ENCODE peak calls at places on chromosomes 16 and 17, in eight cellular contexts. Y is NCI-H1105, R is tibial nerve, Z is NCI-H526 treated with DMSO at 0.1 percent for 48 hours, I is GM04504, O is H54, P is fibroblast of mammary gland, H is NCI-H1930. T is an unnamed sample.

GRCh38 chr17:27569257-27569722 is 61.7 kb upstream of the LGALS9 start:
- DNase-seq in Y (no peak), R (no peak), Z (no peak), I (no peak), O (no peak), P (no peak), H (no peak), T (peak; percentile 43)

GRCh38 chr16:55280622-55281021 is 43.4 kb upstream of the IRX6 start:
- DNase-seq in Y (peak; percentile 52), R (no peak), Z (no peak), I (no peak), O (no peak), P (no peak), H (no peak), T (no peak)

GRCh38 chr16:74951206-74951605 is 33.7 kb downstream of the WDR59 start:
- DNase-seq in Y (no peak), R (no peak), Z (no peak), I (no peak), O (no peak), P (no peak), H (no peak), T (no peak)

GRCh38 chr16:87583453-87584131 is 18.7 kb upstream of the JPH3 start:
- DNase-seq in Y (no peak), R (no peak), Z (no peak), I (no peak), O (no peak), P (peak; percentile 85), H (no peak), T (no peak)

GRCh38 chr17:9444687-9445086 is 130.9 kb downstream of the STX8 start:
- DNase-seq in Y (no peak), R (no peak), Z (no peak), I (no peak), O (no peak), P (peak; percentile 29), H (no peak), T (no peak)

GRCh38 chr17:19753661-19754463 is 5.8 kb upstream of the ALDH3A1 start:
- DNase-seq in Y (peak; percentile 49), R (no peak), Z (peak; percentile 5), I (no peak), O (peak; percentile 79), P (no peak), H (peak; percentile 10), T (peak; percentile 73)

GRCh38 chr16:67847064-67847861 is at the start of gene CENPT:
- DNase-seq in Y (no peak), R (no peak), Z (no peak), I (no peak), O (peak; percentile 75), P (peak; percentile 36), H (no peak), T (peak; percentile 66)

GRCh38 chr16:53041196-53041977 is 11.3 kb downstream of the CHD9NB start:
- DNase-seq in Y (peak; percentile 5), R (peak; percentile 57), Z (peak; percentile 82), I (no peak), O (no peak), P (peak; percentile 69), H (no peak), T (no peak)

GRCh38 chr16:57862698-57863433 is 60.6 kb upstream of the KIFC3 start:
- DNase-seq in Y (no peak), R (no peak), Z (no peak), I (no peak), O (no peak), P (no peak), H (no peak), T (no peak)

GRCh38 chr17:65185060-65185459 is 47.9 kb downstream of the RGS9 start:
- DNase-seq in Y (no peak), R (no peak), Z (no peak), I (no peak), O (no peak), P (no peak), H (no peak), T (no peak)

GRCh38 chr17:49074851-49075540 is 57.6 kb upstream of the B4GALNT2 start:
- DNase-seq in Y (no peak), R (no peak), Z (no peak), I (no peak), O (no peak), P (no peak), H (no peak), T (no peak)

GRCh38 chr16:73205153-73205549 is 157.2 kb upstream of the ZFHX3 start:
- DNase-seq in Y (no peak), R (no peak), Z (no peak), I (no peak), O (no peak), P (no peak), H (no peak), T (no peak)

GRCh38 chr16:53022374-53022773 is 30.3 kb downstream of the CHD9NB start:
- DNase-seq in Y (peak; percentile 57), R (no peak), Z (peak; percentile 2), I (peak; percentile 16), O (peak; percentile 57), P (peak; percentile 52), H (no peak), T (peak; percentile 74)

GRCh38 chr17:350706-351435 is 1.7 kb downstream of the RPH3AL start:
- DNase-seq in Y (no peak), R (peak; percentile 87), Z (no peak), I (peak; percentile 73), O (peak; percentile 92), P (peak; percentile 76), H (no peak), T (no peak)